ENCODE peak calls at places on chromosomes 16 and 17, in nine cellular contexts. M is NCI-H460; C is RPMI7951; Q is MCF 10A; O is naive thymus-derived CD4-positive, alpha-beta T cell; K is mesendoderm; Y is stimulated activated CD4-positive, alpha-beta T cell treated with anti-CD3 and anti-CD28 coated beads, Interleukin-1b, Interleukin-23, amount 100 ng/mL, for 1 hour; Z is neural crest cell; X is left lung. R is an unnamed sample.

GRCh38 chr17:43034623-43035293 is 9.7 kb downstream of the RND2 start:
- DNase-seq in M (no peak), C (no peak), Q (no peak), O (no peak), K (no peak), Y (no peak), Z (no peak), X (no peak), R (no peak)

GRCh38 chr16:67278773-67279295 is 498 bp upstream of the PLEKHG4 start:
- DNase-seq in M (no peak), C (no peak), Q (no peak), O (peak), K (peak), Y (peak), Z (no peak), X (no peak), R (peak)

GRCh38 chr16:30555848-30556473 is 2.2 kb downstream of the ZNF764 start:
- DNase-seq in M (no peak), C (no peak), Q (no peak), O (no peak), K (no peak), Y (no peak), Z (no peak), X (peak), R (no peak)

GRCh38 chr16:89864421-89864820 is 9.0 kb upstream of the TCF25 start:
- DNase-seq in M (no peak), C (no peak), Q (peak), O (no peak), K (no peak), Y (no peak), Z (no peak), X (no peak), R (no peak)

GRCh38 chr16:29170393-29171239 is 185.8 kb downstream of the LAT start:
- DNase-seq in M (no peak), C (no peak), Q (no peak), O (no peak), K (no peak), Y (no peak), Z (no peak), X (no peak), R (no peak)

GRCh38 chr16:75188832-75189477 is 18.0 kb downstream of the CTRB2 start:
- DNase-seq in M (no peak), C (no peak), Q (no peak), O (no peak), K (no peak), Y (no peak), Z (no peak), X (no peak), R (no peak)

GRCh38 chr16:79536958-79537357 is 63.6 kb downstream of the MAF start:
- DNase-seq in M (no peak), C (no peak), Q (no peak), O (no peak), K (no peak), Y (no peak), Z (no peak), X (no peak), R (no peak)

GRCh38 chr16:17072104-17072503 is 398.7 kb downstream of the XYLT1 start:
- DNase-seq in M (peak), C (peak), Q (no peak), O (no peak), K (no peak), Y (no peak), Z (no peak), X (no peak), R (peak)

GRCh38 chr16:78571880-78572279 is 472.4 kb downstream of the WWOX start:
- DNase-seq in M (no peak), C (no peak), Q (no peak), O (no peak), K (peak), Y (no peak), Z (no peak), X (no peak), R (no peak)

GRCh38 chr16:85460983-85461813 is 151.9 kb upstream of the GSE1 start:
- DNase-seq in M (no peak), C (peak), Q (peak), O (no peak), K (peak), Y (no peak), Z (no peak), X (peak), R (peak)

GRCh38 chr17:7015587-7016020 is 3.2 kb downstream of the RNASEK start:
- DNase-seq in M (no peak), C (no peak), Q (no peak), O (no peak), K (no peak), Y (no peak), Z (no peak), X (no peak), R (no peak)

GRCh38 chr17:50619489-50619888 is 15.2 kb upstream of the ABCC3 start:
- DNase-seq in M (no peak), C (no peak), Q (no peak), O (no peak), K (no peak), Y (no peak), Z (no peak), X (peak), R (no peak)

GRCh38 chr16:20385844-20386832 is 18.4 kb downstream of the PDILT start:
- DNase-seq in M (peak), C (peak), Q (peak), O (peak), K (peak), Y (peak), Z (peak), X (no peak), R (peak)

GRCh38 chr17:73697872-73698271 is 53.6 kb upstream of the SDK2 start:
- DNase-seq in M (no peak), C (no peak), Q (no peak), O (no peak), K (peak), Y (no peak), Z (no peak), X (no peak), R (no peak)

GRCh38 chr17:72121164-72122001 is 563 bp downstream of the SOX9 start:
- DNase-seq in M (no peak), C (peak), Q (peak), O (no peak), K (peak), Y (no peak), Z (peak), X (peak), R (peak)

GRCh38 chr16:49355923-49356665 is 17.5 kb upstream of the C16orf78 start:
- DNase-seq in M (no peak), C (no peak), Q (no peak), O (no peak), K (no peak), Y (no peak), Z (no peak), X (no peak), R (no peak)

GRCh38 chr16:72284042-72284789 is 112.3 kb upstream of the PMFBP1 start:
- DNase-seq in M (no peak), C (peak), Q (no peak), O (no peak), K (no peak), Y (no peak), Z (no peak), X (no peak), R (no peak)

GRCh38 chr17:47427985-47428384 is 102.9 kb upstream of the NPEPPS start:
- DNase-seq in M (no peak), C (no peak), Q (no peak), O (no peak), K (no peak), Y (no peak), Z (no peak), X (no peak), R (no peak)

GRCh38 chr16:11632455-11632921 is 35.8 kb upstream of the SNN start:
- DNase-seq in M (no peak), C (peak), Q (no peak), O (no peak), K (peak), Y (no peak), Z (no peak), X (no peak), R (no peak)

GRCh38 chr16:68367034-68367433 is 56.2 kb downstream of the PRMT7 start:
- DNase-seq in M (peak), C (peak), Q (peak), O (peak), K (peak), Y (no peak), Z (peak), X (peak), R (no peak)

GRCh38 chr16:27817038-27817437 is 246.5 kb downstream of the GSG1L start:
- DNase-seq in M (no peak), C (no peak), Q (no peak), O (no peak), K (no peak), Y (no peak), Z (no peak), X (no peak), R (no peak)

GRCh38 chr17:49690256-49690655 is 12.4 kb upstream of the SPOP start:
- DNase-seq in M (no peak), C (no peak), Q (no peak), O (no peak), K (no peak), Y (no peak), Z (no peak), X (no peak), R (no peak)

GRCh38 chr17:32992360-32993033 is 850 bp downstream of the SPACA3 start:
- DNase-seq in M (no peak), C (no peak), Q (no peak), O (no peak), K (no peak), Y (no peak), Z (no peak), X (no peak), R (no peak)

GRCh38 chr17:35865412-35866355 is 3.0 kb downstream of the HEATR9 start:
- DNase-seq in M (no peak), C (peak), Q (peak), O (no peak), K (no peak), Y (no peak), Z (no peak), X (no peak), R (no peak)

GRCh38 chr17:72825218-72825617 is 267.3 kb downstream of the SLC39A11 start:
- DNase-seq in M (no peak), C (no peak), Q (no peak), O (no peak), K (no peak), Y (no peak), Z (no peak), X (no peak), R (no peak)

GRCh38 chr17:79220201-79220714 is 145.6 kb downstream of the ENGASE start:
- DNase-seq in M (no peak), C (no peak), Q (no peak), O (no peak), K (peak), Y (no peak), Z (no peak), X (peak), R (no peak)

GRCh38 chr16:87823146-87823929 is 46.0 kb downstream of the SLC7A5 start:
- DNase-seq in M (no peak), C (no peak), Q (no peak), O (no peak), K (no peak), Y (no peak), Z (no peak), X (no peak), R (no peak)

GRCh38 chr17:37848690-37849616 is 75.3 kb upstream of the TBC1D3K start:
- DNase-seq in M (peak), C (peak), Q (peak), O (no peak), K (peak), Y (no peak), Z (no peak), X (no peak), R (peak)

GRCh38 chr16:11032922-11033291 is 88.5 kb downstream of the CLEC16A start:
- DNase-seq in M (no peak), C (peak), Q (no peak), O (no peak), K (peak), Y (no peak), Z (no peak), X (no peak), R (peak)

GRCh38 chr17:44546711-44547606 is 10.3 kb upstream of the FZD2 start:
- DNase-seq in M (no peak), C (peak), Q (peak), O (no peak), K (no peak), Y (no peak), Z (no peak), X (no peak), R (peak)

GRCh38 chr17:4038076-4038475 is 73.8 kb upstream of the ATP2A3 start:
- DNase-seq in M (no peak), C (no peak), Q (no peak), O (no peak), K (no peak), Y (no peak), Z (no peak), X (no peak), R (no peak)

GRCh38 chr17:70405492-70406220 is 236.3 kb downstream of the KCNJ2 start:
- DNase-seq in M (peak), C (peak), Q (peak), O (no peak), K (no peak), Y (no peak), Z (no peak), X (no peak), R (peak)

GRCh38 chr16:28572659-28573510 is 19.2 kb downstream of the SGF29 start:
- DNase-seq in M (no peak), C (no peak), Q (no peak), O (no peak), K (peak), Y (no peak), Z (no peak), X (no peak), R (no peak)